ENCODE peak calls at places on chromosomes 3 and 15, in nine cellular contexts. G is colonic mucosa, O is left lung, E is fibroblast of pulmonary artery, F is OCI-LY7, A is psoas muscle, B is epithelial cell of esophagus, S is transverse colon, V is WERI-Rb-1. J is an unnamed sample.

GRCh38 chr3:81931265-81931664 is 169.8 kb upstream of the GBE1 start:
- DNase-seq in G (no peak), O (no peak), E (no peak), F (no peak), A (no peak), B (no peak), S (no peak), V (no peak), J (no peak)

GRCh38 chr15:51281368-51281967 is 56.9 kb downstream of the CYP19A1 start:
- DNase-seq in G (peak), O (peak), E (peak), F (peak), A (peak), B (peak), S (peak), V (peak), J (no peak)

GRCh38 chr3:47443611-47443995 is 32.1 kb downstream of the SCAP start:
- DNase-seq in G (peak), O (no peak), E (no peak), F (no peak), A (no peak), B (peak), S (peak), V (peak), J (peak)

GRCh38 chr3:183532620-183533409 is 22.7 kb downstream of the KLHL6 start:
- DNase-seq in G (no peak), O (no peak), E (no peak), F (no peak), A (no peak), B (no peak), S (no peak), V (no peak), J (no peak)

GRCh38 chr3:192825657-192826200 is 91.9 kb downstream of the MB21D2 start:
- DNase-seq in G (peak), O (no peak), E (peak), F (peak), A (no peak), B (peak), S (peak), V (no peak), J (peak)

GRCh38 chr3:152331975-152332374 is 63.2 kb downstream of the MBNL1 start:
- DNase-seq in G (no peak), O (no peak), E (no peak), F (no peak), A (no peak), B (no peak), S (no peak), V (no peak), J (no peak)

GRCh38 chr15:101123222-101123910 is 128.5 kb downstream of the CHSY1 start:
- DNase-seq in G (no peak), O (peak), E (peak), F (no peak), A (no peak), B (no peak), S (no peak), V (no peak), J (no peak)

GRCh38 chr3:139202226-139202958 is 141.4 kb upstream of the MRPS22 start:
- DNase-seq in G (peak), O (no peak), E (no peak), F (peak), A (no peak), B (peak), S (peak), V (peak), J (peak)

GRCh38 chr3:50562866-50563265 is 4.7 kb downstream of the C3orf18 start:
- DNase-seq in G (no peak), O (no peak), E (peak), F (no peak), A (no peak), B (peak), S (no peak), V (no peak), J (no peak)

GRCh38 chr3:42547401-42547945 is 34.3 kb downstream of the SEC22C start:
- DNase-seq in G (peak), O (peak), E (peak), F (peak), A (peak), B (peak), S (peak), V (peak), J (no peak)

GRCh38 chr3:43735618-43736017 is 44.9 kb downstream of the ABHD5 start:
- DNase-seq in G (no peak), O (no peak), E (no peak), F (no peak), A (no peak), B (no peak), S (peak), V (no peak), J (no peak)

GRCh38 chr3:12884104-12884742 is 42.9 kb upstream of the RPL32 start:
- DNase-seq in G (no peak), O (no peak), E (no peak), F (no peak), A (peak), B (no peak), S (peak), V (peak), J (no peak)

GRCh38 chr15:65806387-65806786 is 14.3 kb upstream of the DENND4A start:
- DNase-seq in G (no peak), O (no peak), E (no peak), F (no peak), A (no peak), B (no peak), S (no peak), V (no peak), J (no peak)

GRCh38 chr15:93378547-93378946 is 289.5 kb upstream of the RGMA start:
- DNase-seq in G (no peak), O (no peak), E (no peak), F (no peak), A (no peak), B (no peak), S (no peak), V (no peak), J (no peak)

GRCh38 chr3:123332124-123332641 is 116.7 kb downstream of the ADCY5 start:
- DNase-seq in G (no peak), O (peak), E (no peak), F (no peak), A (no peak), B (no peak), S (no peak), V (no peak), J (no peak)

GRCh38 chr3:8767667-8768363 is 1.6 kb downstream of the OXTR start:
- DNase-seq in G (peak), O (no peak), E (no peak), F (no peak), A (no peak), B (peak), S (peak), V (no peak), J (no peak)

GRCh38 chr15:72698938-72699337 is 12.9 kb downstream of the BBS4 start:
- DNase-seq in G (no peak), O (no peak), E (no peak), F (no peak), A (no peak), B (no peak), S (no peak), V (no peak), J (no peak)

GRCh38 chr3:116614795-116615362 is 94.7 kb upstream of the TUSC7 start:
- DNase-seq in G (no peak), O (no peak), E (peak), F (peak), A (no peak), B (peak), S (no peak), V (no peak), J (no peak)

GRCh38 chr3:134754768-134755559 is 40.1 kb upstream of the EPHB1 start:
- DNase-seq in G (peak), O (no peak), E (peak), F (peak), A (peak), B (peak), S (peak), V (peak), J (no peak)

GRCh38 chr15:31308185-31308639 is 18.4 kb upstream of the KLF13 start:
- DNase-seq in G (no peak), O (no peak), E (no peak), F (peak), A (no peak), B (no peak), S (no peak), V (no peak), J (no peak)

GRCh38 chr15:20356444-20357138 is 185.0 kb downstream of the GOLGA6L6 start:
- DNase-seq in G (no peak), O (peak), E (peak), F (peak), A (peak), B (no peak), S (peak), V (peak), J (peak)

GRCh38 chr15:79540551-79540950 is 108.4 kb downstream of the MINAR1 start:
- DNase-seq in G (no peak), O (no peak), E (no peak), F (peak), A (no peak), B (no peak), S (no peak), V (no peak), J (no peak)
- TF ChIP-seq CTCF in G (no peak), O (no peak), E (no peak), F (peak), A (no peak), B (no peak), S (no peak), V (peak), J (no peak)

DNA sequence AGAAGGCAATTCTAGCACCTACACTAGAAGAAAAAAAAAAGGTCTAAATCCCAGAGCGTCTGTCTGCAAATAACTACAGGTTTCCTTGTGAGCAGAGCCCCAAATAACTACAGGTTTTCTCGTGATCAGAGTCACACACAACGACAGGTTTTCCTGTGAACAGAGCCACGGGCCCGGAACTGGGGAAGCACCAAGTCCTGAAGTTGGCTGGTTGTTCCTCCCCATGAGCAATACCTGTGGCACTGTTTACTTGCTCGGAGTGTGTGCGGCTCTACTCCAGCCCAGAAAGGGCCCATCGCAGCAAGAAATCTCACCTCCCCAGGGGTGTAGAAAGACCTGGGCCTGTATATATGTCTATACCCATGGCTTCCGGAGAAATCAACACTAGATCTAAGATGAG is 649 bp upstream of the MASP1 start:
- DNase-seq in G (no peak), O (no peak), E (no peak), F (no peak), A (no peak), B (no peak), S (no peak), V (no peak), J (no peak)
- H3K4me3 ChIP-seq in G (no peak), O (no peak), E (no peak), F (no peak), A (no peak), B (no peak), S (no peak), V (no peak), J (no peak)

DNA sequence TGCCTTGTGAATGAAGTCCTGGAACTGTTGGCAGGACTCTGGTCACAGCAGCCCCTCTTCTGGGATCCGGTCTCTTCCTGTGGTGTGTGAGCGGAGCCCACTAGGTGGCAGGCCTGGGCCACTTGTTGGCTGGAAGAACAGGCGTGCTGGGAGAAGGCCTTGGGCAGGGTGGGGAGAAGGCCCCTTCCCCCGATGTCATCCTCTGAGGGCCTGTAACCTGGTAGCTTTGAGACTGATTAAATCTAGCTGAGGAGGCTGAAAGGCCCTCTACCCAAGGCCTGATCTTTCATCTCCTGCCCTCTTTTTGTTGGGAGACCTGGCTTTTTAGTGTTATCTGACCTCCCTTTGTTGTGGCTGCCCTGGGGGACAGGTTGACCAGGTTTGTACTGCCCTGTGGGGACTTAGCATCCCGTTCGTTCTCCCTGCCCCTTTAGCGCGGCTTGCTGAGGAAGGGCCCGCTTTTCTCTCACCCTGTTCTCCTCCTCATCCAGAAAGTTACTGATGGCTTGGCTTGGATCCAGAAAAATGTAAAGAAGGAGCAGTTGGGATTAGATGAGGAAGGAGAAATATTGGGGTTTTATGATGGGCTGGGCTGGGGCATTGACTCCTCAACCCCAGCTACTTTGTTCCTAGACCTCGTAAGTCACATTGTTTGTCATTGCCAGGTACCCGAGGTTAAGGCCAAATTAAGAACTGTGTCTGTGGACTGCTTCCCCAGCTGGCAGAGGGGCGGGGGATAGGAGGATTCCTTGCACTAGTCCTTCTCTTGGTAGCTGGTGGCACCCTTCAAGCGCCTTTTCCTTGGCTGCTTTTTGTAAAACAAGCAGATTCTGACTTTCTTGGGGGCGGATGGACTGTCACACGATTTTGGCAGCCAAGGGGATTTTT is 48.5 kb downstream of the CHCHD6 start:
- DNase-seq in G (peak), O (peak), E (peak), F (peak), A (peak), B (peak), S (peak), V (peak), J (no peak)
- TF ChIP-seq CTCF in G (peak), O (peak), E (peak), F (peak), A (peak), B (peak), S (peak), V (peak), J (peak)

GRCh38 chr3:172559029-172559428 is 35.8 kb upstream of the TNFSF10 start:
- DNase-seq in G (no peak), O (no peak), E (no peak), F (no peak), A (no peak), B (no peak), S (no peak), V (no peak), J (no peak)

GRCh38 chr3:172562881-172563835 is 39.9 kb upstream of the TNFSF10 start:
- DNase-seq in G (peak), O (no peak), E (peak), F (no peak), A (no peak), B (peak), S (no peak), V (no peak), J (peak)

GRCh38 chr3:172564499-172564898 is 41.3 kb upstream of the TNFSF10 start:
- DNase-seq in G (no peak), O (no peak), E (no peak), F (no peak), A (no peak), B (no peak), S (no peak), V (no peak), J (no peak)

GRCh38 chr3:172560026-172560425 is 36.8 kb upstream of the TNFSF10 start:
- DNase-seq in G (no peak), O (no peak), E (peak), F (no peak), A (no peak), B (no peak), S (no peak), V (no peak), J (no peak)

DNA sequence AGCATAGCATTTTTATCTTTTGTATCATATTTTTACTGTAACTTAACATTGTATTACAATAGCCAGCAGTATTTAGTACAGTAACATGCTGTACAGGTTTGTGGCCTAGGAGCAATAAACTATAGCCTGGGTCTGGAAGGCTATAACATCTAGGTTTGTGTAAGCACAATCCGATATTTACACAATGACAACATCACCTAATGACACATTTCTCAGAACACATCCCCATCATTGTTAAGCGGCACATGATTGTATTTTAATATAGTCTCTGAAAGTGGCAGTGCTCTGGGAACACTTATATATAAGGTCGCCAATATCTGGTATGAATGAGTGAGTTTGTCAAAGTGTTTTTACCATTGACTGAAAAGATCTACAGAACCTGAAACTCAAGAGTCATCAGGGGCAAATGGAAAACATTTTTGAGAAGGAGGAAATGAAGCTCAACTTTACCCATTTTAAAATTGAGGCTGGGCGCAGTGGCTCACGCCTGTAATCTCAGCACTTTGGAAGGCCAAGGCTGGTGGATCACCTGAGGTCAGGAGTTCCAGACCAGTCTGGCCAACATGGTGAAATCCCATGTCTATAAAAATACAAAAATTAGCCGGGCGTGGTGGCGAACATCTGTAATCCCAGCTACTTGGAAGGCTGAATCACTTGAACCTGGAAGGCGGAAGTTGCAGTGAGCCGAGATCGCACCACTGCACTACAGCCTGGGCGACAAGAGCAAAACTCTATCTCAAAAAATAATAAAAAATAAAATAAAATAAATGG is 38.8 kb upstream of the TNFSF10 start:
- DNase-seq in G (peak), O (no peak), E (no peak), F (no peak), A (no peak), B (peak), S (peak), V (no peak), J (peak)
- H3K4me3 ChIP-seq in G (no peak), O (peak), E (peak), F (no peak), A (peak), B (no peak), S (no peak), V (no peak), J (no peak)

DNA sequence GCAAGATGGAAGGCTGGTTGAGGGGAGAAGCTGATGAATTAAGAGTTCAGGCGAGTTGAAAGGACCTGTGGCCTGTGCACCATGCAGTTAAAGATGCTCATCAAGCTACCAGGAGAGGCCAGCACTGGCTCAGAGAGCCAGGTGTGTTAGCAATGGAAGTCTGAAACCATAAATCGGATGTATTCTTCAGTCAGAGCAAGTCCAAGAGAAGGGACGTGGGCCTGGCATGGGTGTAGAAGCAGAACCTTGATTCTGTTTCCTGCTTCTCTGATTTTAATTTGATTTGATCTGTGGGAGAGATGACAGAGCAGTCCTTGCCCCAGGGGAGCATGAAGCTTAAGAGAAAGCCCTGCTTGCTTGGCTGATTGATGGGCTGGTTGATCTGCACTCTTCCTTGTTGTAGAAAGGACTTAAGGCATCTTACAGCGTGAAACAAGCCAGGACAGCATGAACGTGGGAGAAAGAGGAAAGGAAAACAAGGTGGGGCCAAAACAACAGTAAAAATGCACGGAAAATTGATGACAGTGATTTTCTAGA is 10.9 kb downstream of the TM6SF1 start:
- DNase-seq in G (no peak), O (no peak), E (no peak), F (no peak), A (no peak), B (no peak), S (no peak), V (no peak), J (no peak)
- TF ChIP-seq CTCF in G (no peak), O (no peak), E (no peak), F (no peak), A (no peak), B (no peak), S (no peak), V (peak), J (no peak)

GRCh38 chr15:41955807-41956525 is 16.4 kb downstream of the EHD4 start:
- DNase-seq in G (no peak), O (no peak), E (no peak), F (no peak), A (no peak), B (no peak), S (no peak), V (peak), J (no peak)
- H3K4me3 ChIP-seq in G (no peak), O (no peak), E (no peak), F (no peak), A (no peak), B (no peak), S (no peak), V (no peak), J (no peak)

J was measured in LNCaP clone FGC.